ENCODE peak calls at places on chromosomes 1 and 21, in five cellular contexts. One of them, this sample, is unnamed.

GRCh38 chr1:19442150-19443096 is 42.9 kb downstream of the CAPZB start:
- DNase-seq in stimulated activated CD4-positive, alpha-beta T cell treated with anti-CD3 and anti-CD28 coated beads, TNF-alpha, amount 100 ng/mL, for 1 hour: no peak
- DNase-seq in ureter: no peak
- DNase-seq in left lobe of liver: no peak
- DNase-seq in HT1080: no peak
- DNase-seq in this sample: no peak

GRCh38 chr1:96388421-96389310 is 332.9 kb upstream of the PTBP2 start:
- DNase-seq in HT1080: peak
- DNase-seq in ureter: no peak
- DNase-seq in left lobe of liver: no peak
- DNase-seq in stimulated activated CD4-positive, alpha-beta T cell treated with anti-CD3 and anti-CD28 coated beads, TNF-alpha, amount 100 ng/mL, for 1 hour: no peak
- DNase-seq in this sample: no peak

GRCh38 chr1:196160066-196160795 is 448.0 kb downstream of the KCNT2 start:
- DNase-seq in stimulated activated CD4-positive, alpha-beta T cell treated with anti-CD3 and anti-CD28 coated beads, TNF-alpha, amount 100 ng/mL, for 1 hour: no peak
- DNase-seq in HT1080: peak
- DNase-seq in left lobe of liver: no peak
- DNase-seq in ureter: no peak
- DNase-seq in this sample: peak

GRCh38 chr1:162656266-162656665 is 24.0 kb downstream of the DDR2 start:
- DNase-seq in HT1080: no peak
- DNase-seq in stimulated activated CD4-positive, alpha-beta T cell treated with anti-CD3 and anti-CD28 coated beads, TNF-alpha, amount 100 ng/mL, for 1 hour: no peak
- DNase-seq in left lobe of liver: no peak
- DNase-seq in ureter: no peak
- DNase-seq in this sample: no peak

GRCh38 chr1:202964755-202965440 is 2.2 kb downstream of the CYB5R1 start:
- DNase-seq in HT1080: peak
- DNase-seq in stimulated activated CD4-positive, alpha-beta T cell treated with anti-CD3 and anti-CD28 coated beads, TNF-alpha, amount 100 ng/mL, for 1 hour: no peak
- DNase-seq in left lobe of liver: no peak
- DNase-seq in ureter: no peak
- DNase-seq in this sample: no peak

GRCh38 chr1:114671011-114671938 is 1.4 kb upstream of the DENND2C start:
- DNase-seq in left lobe of liver: no peak
- DNase-seq in ureter: no peak
- DNase-seq in stimulated activated CD4-positive, alpha-beta T cell treated with anti-CD3 and anti-CD28 coated beads, TNF-alpha, amount 100 ng/mL, for 1 hour: no peak
- DNase-seq in HT1080: no peak
- DNase-seq in this sample: no peak

GRCh38 chr1:25573591-25573930 is 30.2 kb downstream of the LDLRAP1 start:
- DNase-seq in HT1080: no peak
- DNase-seq in left lobe of liver: peak
- DNase-seq in ureter: no peak
- DNase-seq in stimulated activated CD4-positive, alpha-beta T cell treated with anti-CD3 and anti-CD28 coated beads, TNF-alpha, amount 100 ng/mL, for 1 hour: no peak
- DNase-seq in this sample: no peak

GRCh38 chr21:27582246-27582945 is 615.5 kb upstream of the ADAMTS5 start:
- DNase-seq in HT1080: no peak
- DNase-seq in stimulated activated CD4-positive, alpha-beta T cell treated with anti-CD3 and anti-CD28 coated beads, TNF-alpha, amount 100 ng/mL, for 1 hour: no peak
- DNase-seq in ureter: no peak
- DNase-seq in left lobe of liver: no peak
- DNase-seq in this sample: no peak

GRCh38 chr1:115210302-115210711 is 121.0 kb upstream of the TSPAN2 start:
- DNase-seq in HT1080: peak
- DNase-seq in left lobe of liver: no peak
- DNase-seq in ureter: no peak
- DNase-seq in stimulated activated CD4-positive, alpha-beta T cell treated with anti-CD3 and anti-CD28 coated beads, TNF-alpha, amount 100 ng/mL, for 1 hour: no peak
- DNase-seq in this sample: peak

GRCh38 chr1:224626042-224626441 is 9.9 kb downstream of the CNIH3 start:
- DNase-seq in ureter: no peak
- DNase-seq in stimulated activated CD4-positive, alpha-beta T cell treated with anti-CD3 and anti-CD28 coated beads, TNF-alpha, amount 100 ng/mL, for 1 hour: no peak
- DNase-seq in left lobe of liver: no peak
- DNase-seq in HT1080: peak
- DNase-seq in this sample: peak

GRCh38 chr21:44013380-44014088 is 1.4 kb downstream of the TRAPPC10 start:
- DNase-seq in HT1080: no peak
- DNase-seq in left lobe of liver: no peak
- DNase-seq in ureter: no peak
- DNase-seq in stimulated activated CD4-positive, alpha-beta T cell treated with anti-CD3 and anti-CD28 coated beads, TNF-alpha, amount 100 ng/mL, for 1 hour: no peak
- DNase-seq in this sample: no peak

GRCh38 chr1:76865696-76866291 is 1.5 kb upstream of the ST6GALNAC5 start:
- DNase-seq in stimulated activated CD4-positive, alpha-beta T cell treated with anti-CD3 and anti-CD28 coated beads, TNF-alpha, amount 100 ng/mL, for 1 hour: no peak
- DNase-seq in HT1080: no peak
- DNase-seq in ureter: no peak
- DNase-seq in left lobe of liver: no peak
- DNase-seq in this sample: no peak

GRCh38 chr1:113042336-113043143 is 30.5 kb upstream of the LRIG2 start:
- DNase-seq in stimulated activated CD4-positive, alpha-beta T cell treated with anti-CD3 and anti-CD28 coated beads, TNF-alpha, amount 100 ng/mL, for 1 hour: no peak
- DNase-seq in ureter: peak
- DNase-seq in left lobe of liver: peak
- DNase-seq in HT1080: peak
- DNase-seq in this sample: peak

GRCh38 chr1:196407358-196408041 is 200.7 kb downstream of the KCNT2 start:
- DNase-seq in ureter: no peak
- DNase-seq in HT1080: no peak
- DNase-seq in left lobe of liver: no peak
- DNase-seq in stimulated activated CD4-positive, alpha-beta T cell treated with anti-CD3 and anti-CD28 coated beads, TNF-alpha, amount 100 ng/mL, for 1 hour: no peak
- DNase-seq in this sample: peak

GRCh38 chr21:45032332-45032731 is 42.0 kb upstream of the ADARB1 start:
- DNase-seq in ureter: no peak
- DNase-seq in stimulated activated CD4-positive, alpha-beta T cell treated with anti-CD3 and anti-CD28 coated beads, TNF-alpha, amount 100 ng/mL, for 1 hour: no peak
- DNase-seq in left lobe of liver: peak
- DNase-seq in HT1080: no peak
- DNase-seq in this sample: no peak

GRCh38 chr1:112396668-112397025 is 633 bp downstream of the CTTNBP2NL start:
- DNase-seq in stimulated activated CD4-positive, alpha-beta T cell treated with anti-CD3 and anti-CD28 coated beads, TNF-alpha, amount 100 ng/mL, for 1 hour: no peak
- DNase-seq in HT1080: peak
- DNase-seq in ureter: no peak
- DNase-seq in left lobe of liver: no peak
- DNase-seq in this sample: no peak

GRCh38 chr1:5747428-5748285 is 244.6 kb downstream of the NPHP4 start:
- DNase-seq in left lobe of liver: no peak
- DNase-seq in ureter: no peak
- DNase-seq in stimulated activated CD4-positive, alpha-beta T cell treated with anti-CD3 and anti-CD28 coated beads, TNF-alpha, amount 100 ng/mL, for 1 hour: no peak
- DNase-seq in HT1080: no peak
- DNase-seq in this sample: no peak

GRCh38 chr21:32741336-32741735 is 13.5 kb upstream of the SYNJ1 start:
- DNase-seq in left lobe of liver: no peak
- DNase-seq in HT1080: no peak
- DNase-seq in ureter: no peak
- DNase-seq in stimulated activated CD4-positive, alpha-beta T cell treated with anti-CD3 and anti-CD28 coated beads, TNF-alpha, amount 100 ng/mL, for 1 hour: no peak
- DNase-seq in this sample: no peak

GRCh38 chr1:156347337-156347736 is 9.0 kb downstream of the TSACC start:
- DNase-seq in stimulated activated CD4-positive, alpha-beta T cell treated with anti-CD3 and anti-CD28 coated beads, TNF-alpha, amount 100 ng/mL, for 1 hour: no peak
- DNase-seq in left lobe of liver: no peak
- DNase-seq in HT1080: no peak
- DNase-seq in ureter: no peak
- DNase-seq in this sample: peak

GRCh38 chr1:92485374-92486250 is 1.1 kb downstream of the GFI1 start:
- DNase-seq in ureter: no peak
- DNase-seq in left lobe of liver: peak
- DNase-seq in HT1080: peak
- DNase-seq in stimulated activated CD4-positive, alpha-beta T cell treated with anti-CD3 and anti-CD28 coated beads, TNF-alpha, amount 100 ng/mL, for 1 hour: peak
- DNase-seq in this sample: no peak

GRCh38 chr1:203199481-203200058 is 13.1 kb upstream of the CHI3L1 start:
- DNase-seq in HT1080: peak
- DNase-seq in ureter: no peak
- DNase-seq in stimulated activated CD4-positive, alpha-beta T cell treated with anti-CD3 and anti-CD28 coated beads, TNF-alpha, amount 100 ng/mL, for 1 hour: no peak
- DNase-seq in left lobe of liver: no peak
- DNase-seq in this sample: no peak

GRCh38 chr1:115714572-115715141 is 53.9 kb downstream of the CASQ2 start:
- DNase-seq in stimulated activated CD4-positive, alpha-beta T cell treated with anti-CD3 and anti-CD28 coated beads, TNF-alpha, amount 100 ng/mL, for 1 hour: no peak
- DNase-seq in left lobe of liver: no peak
- DNase-seq in ureter: peak
- DNase-seq in HT1080: no peak
- DNase-seq in this sample: no peak

This sample was measured in BJ.